ENCODE peak calls at places on chromosomes 7 and 10, in four cellular contexts. One of them, this sample, is unnamed.
A peak's percentile ranks its signal among the peaks of the same experiment; 100 is the strongest.

GRCh38 chr7:116899308-116899707 is 36.9 kb downstream of the CAPZA2 start:
- DNase-seq in H1: no peak
- DNase-seq in GM12878: no peak
- DNase-seq in K562: peak; percentile 26
- DNase-seq in this sample: no peak

GRCh38 chr10:92891885-92892705 is 43.8 kb downstream of the EXOC6 start:
- DNase-seq in K562: peak; percentile 15
- DNase-seq in GM12878: no peak
- DNase-seq in H1: no peak
- DNase-seq in this sample: peak; percentile 96

GRCh38 chr10:117677239-117677638 is 134.7 kb downstream of the EMX2 start:
- DNase-seq in K562: no peak
- DNase-seq in GM12878: no peak
- DNase-seq in H1: no peak
- DNase-seq in this sample: no peak

GRCh38 chr7:636396-636795 is 90.1 kb upstream of the DNAAF5 start:
- DNase-seq in K562: peak; percentile 68
- DNase-seq in GM12878: no peak
- DNase-seq in H1: no peak
- DNase-seq in this sample: peak; percentile 12

GRCh38 chr7:47568569-47568968 is 13.3 kb downstream of the TNS3 start:
- DNase-seq in H1: no peak
- DNase-seq in GM12878: no peak
- DNase-seq in K562: no peak
- DNase-seq in this sample: no peak

GRCh38 chr10:17607603-17608332 is 9.4 kb downstream of the HACD1 start:
- DNase-seq in GM12878: no peak
- DNase-seq in H1: no peak
- DNase-seq in K562: peak; percentile 47
- DNase-seq in this sample: peak; percentile 45

GRCh38 chr7:74217455-74218342 is 7.9 kb downstream of the LAT2 start:
- DNase-seq in K562: no peak
- DNase-seq in H1: no peak
- DNase-seq in GM12878: peak; percentile 81
- DNase-seq in this sample: no peak

GRCh38 chr10:60425392-60426110 is 35.9 kb upstream of the ANK3 start:
- DNase-seq in GM12878: no peak
- DNase-seq in H1: no peak
- DNase-seq in K562: no peak
- DNase-seq in this sample: no peak

GRCh38 chr10:77836299-77836820 is 90.2 kb downstream of the DLG5 start:
- DNase-seq in H1: no peak
- DNase-seq in K562: peak; percentile 93
- DNase-seq in GM12878: peak; percentile 66
- DNase-seq in this sample: no peak

GRCh38 chr7:17665029-17665428 is 275.3 kb downstream of the SNX13 start:
- DNase-seq in K562: no peak
- DNase-seq in H1: no peak
- DNase-seq in GM12878: no peak
- DNase-seq in this sample: no peak

GRCh38 chr10:24374134-24374915 is 165.4 kb downstream of the KIAA1217 start:
- DNase-seq in H1: no peak
- DNase-seq in K562: no peak
- DNase-seq in GM12878: no peak
- DNase-seq in this sample: no peak

GRCh38 chr10:118405933-118406332 is 63.8 kb upstream of the FAM204A start:
- DNase-seq in H1: no peak
- DNase-seq in K562: no peak
- DNase-seq in GM12878: no peak
- DNase-seq in this sample: no peak

GRCh38 chr10:101071266-101071884 is 9.6 kb downstream of the KAZALD1 start:
- DNase-seq in K562: no peak
- DNase-seq in GM12878: peak; percentile 34
- DNase-seq in H1: no peak
- DNase-seq in this sample: no peak

GRCh38 chr7:143331179-143331825 is 15.4 kb downstream of the CLCN1 start:
- DNase-seq in H1: no peak
- DNase-seq in GM12878: no peak
- DNase-seq in K562: no peak
- DNase-seq in this sample: no peak

GRCh38 chr7:144398911-144399310 is 4.6 kb downstream of the NOBOX start:
- DNase-seq in GM12878: no peak
- DNase-seq in H1: no peak
- DNase-seq in K562: no peak
- DNase-seq in this sample: no peak

GRCh38 chr7:144403649-144404061 is at the start of gene NOBOX:
- DNase-seq in H1: no peak
- DNase-seq in GM12878: no peak
- DNase-seq in K562: no peak
- DNase-seq in this sample: no peak

GRCh38 chr7:144399946-144400345 is 3.5 kb downstream of the NOBOX start:
- DNase-seq in GM12878: no peak
- DNase-seq in K562: no peak
- DNase-seq in H1: no peak
- DNase-seq in this sample: no peak

GRCh38 chr7:144403102-144403501 is 391 bp downstream of the NOBOX start:
- DNase-seq in K562: no peak
- DNase-seq in H1: no peak
- DNase-seq in GM12878: no peak
- DNase-seq in this sample: no peak

DNA sequence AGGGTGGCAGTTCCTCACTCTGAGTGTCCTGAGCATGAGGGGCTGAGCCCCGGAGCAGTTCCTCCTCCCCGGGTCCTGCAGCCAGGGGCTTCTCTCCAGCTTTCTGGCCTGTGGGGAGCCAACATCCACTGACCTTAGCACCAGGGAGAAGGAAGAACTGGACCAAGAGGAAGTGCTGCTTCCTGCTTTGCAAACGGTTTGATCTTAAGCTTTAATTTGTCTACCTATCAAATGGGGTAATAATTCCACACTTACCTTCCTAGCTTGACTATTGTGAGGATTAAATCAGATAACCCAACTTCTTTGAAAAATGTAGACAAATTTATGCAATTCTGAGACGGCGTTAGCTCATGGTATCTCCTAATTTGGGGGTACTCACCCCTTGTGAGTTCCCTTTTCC is 2.0 kb downstream of the NOBOX start:
- DNase-seq in GM12878: no peak
- DNase-seq in K562: no peak
- DNase-seq in H1: no peak
- DNase-seq in this sample: no peak
- TF ChIP-seq EP300 in GM12878: no peak
- TF ChIP-seq EP300 in K562: no peak
- TF ChIP-seq EP300 in H1: no peak
- TF ChIP-seq EP300 in this sample: no peak

DNA sequence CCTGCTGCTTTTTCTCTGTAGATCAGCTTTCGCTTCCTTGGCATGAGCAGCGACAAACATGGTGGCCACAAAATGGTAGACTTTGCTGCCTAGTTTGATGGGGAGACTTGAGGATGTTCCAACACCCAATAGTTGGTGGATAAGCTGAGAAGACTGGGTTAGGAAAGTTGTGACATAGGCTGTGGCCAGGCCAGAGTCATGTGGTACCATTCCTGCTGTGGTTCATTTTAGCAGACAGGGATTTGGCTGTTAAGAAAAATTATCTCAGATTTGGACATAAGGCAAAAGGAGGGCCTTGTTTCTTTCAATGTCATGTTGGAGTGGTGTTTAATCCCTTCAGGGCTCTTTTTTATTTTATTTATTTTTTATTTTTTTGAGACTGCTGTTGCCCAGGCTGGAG is 26.6 kb upstream of the FAM180A start:
- DNase-seq in K562: no peak
- DNase-seq in GM12878: no peak
- DNase-seq in H1: no peak
- DNase-seq in this sample: no peak
- TF ChIP-seq SP1 in K562: no peak
- TF ChIP-seq SP1 in GM12878: no peak
- TF ChIP-seq SP1 in H1: no peak
- TF ChIP-seq SP1 in this sample: no peak

DNA sequence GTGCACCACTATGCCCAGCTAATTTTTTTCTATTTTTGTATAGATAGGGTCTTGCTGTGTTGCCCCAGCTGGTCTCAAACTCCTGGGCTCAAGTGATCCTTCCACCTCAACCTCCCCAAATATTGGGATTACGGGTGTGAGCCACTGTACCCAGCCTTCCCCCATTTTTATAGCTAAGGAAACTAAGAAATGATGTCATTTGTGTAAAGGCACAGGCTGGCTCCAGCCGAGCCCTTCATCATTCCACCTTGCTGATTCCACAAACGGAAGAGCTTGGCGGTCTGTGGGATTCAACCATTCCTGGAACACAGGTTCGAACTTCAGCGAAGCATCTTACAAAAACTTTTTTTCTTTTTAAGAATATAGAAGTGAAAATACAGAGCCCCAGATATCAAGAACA is 14.4 kb downstream of the SMURF1 start:
- DNase-seq in H1: no peak
- DNase-seq in K562: no peak
- DNase-seq in GM12878: no peak
- DNase-seq in this sample: no peak
- H3K4me1 ChIP-seq in H1: no peaks in the 10 kb centered on the region
- H3K4me1 ChIP-seq in K562: peaks cover 22% of the 10 kb centered on the region
- H3K4me1 ChIP-seq in GM12878: peaks cover 2% of the 10 kb centered on the region
- H3K4me1 ChIP-seq in this sample: peaks cover 72% of the 10 kb centered on the region

GRCh38 chr10:79981673-79982485 is 33.0 kb upstream of the SFTPD start:
- DNase-seq in GM12878: no peak
- DNase-seq in H1: peak; percentile 34
- DNase-seq in K562: no peak
- DNase-seq in this sample: peak; percentile 6
- TF ChIP-seq EP300 in GM12878: no peak
- TF ChIP-seq EP300 in H1: no peak
- TF ChIP-seq EP300 in K562: no peak
- TF ChIP-seq EP300 in this sample: no peak

GRCh38 chr10:124997246-124997790 is 55.4 kb downstream of the ZRANB1 start:
- DNase-seq in GM12878: no peak
- DNase-seq in K562: no peak
- DNase-seq in H1: no peak
- DNase-seq in this sample: no peak
- TF ChIP-seq SP1 in GM12878: no peak
- TF ChIP-seq SP1 in K562: no peak
- TF ChIP-seq SP1 in H1: no peak
- TF ChIP-seq SP1 in this sample: no peak

GRCh38 chr7:2814682-2815522 is 29.2 kb downstream of the GNA12 start:
- DNase-seq in H1: peak; percentile 65
- DNase-seq in GM12878: no peak
- DNase-seq in K562: no peak
- DNase-seq in this sample: no peak

GRCh38 chr7:2813350-2814185 is 30.5 kb downstream of the GNA12 start:
- DNase-seq in H1: no peak
- DNase-seq in K562: no peak
- DNase-seq in GM12878: no peak
- DNase-seq in this sample: no peak

GRCh38 chr7:2814186-2814530 is 29.9 kb downstream of the GNA12 start:
- DNase-seq in K562: no peak
- DNase-seq in GM12878: no peak
- DNase-seq in H1: no peak
- DNase-seq in this sample: no peak

GRCh38 chr7:2817456-2817855 is 26.7 kb downstream of the GNA12 start:
- DNase-seq in K562: no peak
- DNase-seq in H1: no peak
- DNase-seq in GM12878: no peak
- DNase-seq in this sample: peak; percentile 64

GRCh38 chr7:2815523-2816240 is 28.4 kb downstream of the GNA12 start:
- DNase-seq in K562: no peak
- DNase-seq in H1: no peak
- DNase-seq in GM12878: no peak
- DNase-seq in this sample: no peak
- H3K4me1 ChIP-seq in K562: peaks cover 17% of the 10 kb centered on the region
- H3K4me1 ChIP-seq in H1: peaks cover 31% of the 10 kb centered on the region
- H3K4me1 ChIP-seq in GM12878: peaks cover 14% of the 10 kb centered on the region
- H3K4me1 ChIP-seq in this sample: peaks cover 82% of the 10 kb centered on the region